ENCODE peak calls at places on chromosomes 11 and 22, in six cellular contexts. One of them, this sample, is unnamed.

GRCh38 chr11:33620423-33621120 is 80.1 kb downstream of the C11orf91 start:
- DNase-seq in T-cell: no peak
- DNase-seq in HL-60: no peak
- DNase-seq in lower lobe of right lung: no peak
- DNase-seq in GM12865: no peak
- DNase-seq in cardiac muscle cell: no peak
- DNase-seq in this sample: no peak

GRCh38 chr11:18036456-18036855 is 9.6 kb downstream of the TPH1 start:
- DNase-seq in cardiac muscle cell: no peak
- DNase-seq in GM12865: no peak
- DNase-seq in lower lobe of right lung: no peak
- DNase-seq in T-cell: no peak
- DNase-seq in HL-60: no peak
- DNase-seq in this sample: no peak

GRCh38 chr22:29275819-29276565 is 7.9 kb downstream of the EWSR1 start:
- DNase-seq in cardiac muscle cell: no peak
- DNase-seq in HL-60: no peak
- DNase-seq in lower lobe of right lung: no peak
- DNase-seq in T-cell: no peak
- DNase-seq in GM12865: no peak
- DNase-seq in this sample: no peak

GRCh38 chr22:50399751-50400331 is 56.7 kb downstream of the PPP6R2 start:
- DNase-seq in T-cell: peak; percentile 36
- DNase-seq in HL-60: peak; percentile 31
- DNase-seq in GM12865: peak; percentile 16
- DNase-seq in cardiac muscle cell: peak; percentile 53
- DNase-seq in lower lobe of right lung: peak; percentile 63
- DNase-seq in this sample: no peak

GRCh38 chr22:44543362-44543761 is 45.3 kb upstream of the RTL6 start:
- DNase-seq in cardiac muscle cell: no peak
- DNase-seq in T-cell: no peak
- DNase-seq in lower lobe of right lung: no peak
- DNase-seq in HL-60: no peak
- DNase-seq in GM12865: peak; percentile 45
- DNase-seq in this sample: no peak

GRCh38 chr11:10091314-10092045 is 202.5 kb downstream of the SBF2 start:
- DNase-seq in cardiac muscle cell: no peak
- DNase-seq in GM12865: no peak
- DNase-seq in lower lobe of right lung: no peak
- DNase-seq in HL-60: no peak
- DNase-seq in T-cell: no peak
- DNase-seq in this sample: no peak

GRCh38 chr11:65440831-65441499 is 18.4 kb downstream of the NEAT1 start:
- DNase-seq in T-cell: no peak
- DNase-seq in HL-60: peak; percentile 46
- DNase-seq in cardiac muscle cell: no peak
- DNase-seq in lower lobe of right lung: no peak
- DNase-seq in GM12865: peak; percentile 95
- DNase-seq in this sample: no peak

GRCh38 chr11:10657308-10658271 is 36.0 kb downstream of the IRAG1 start:
- DNase-seq in lower lobe of right lung: no peak
- DNase-seq in cardiac muscle cell: no peak
- DNase-seq in HL-60: no peak
- DNase-seq in GM12865: peak; percentile 72
- DNase-seq in T-cell: no peak
- DNase-seq in this sample: no peak

GRCh38 chr11:71447791-71448256 is 369 bp downstream of the DHCR7 start:
- DNase-seq in GM12865: peak; percentile 22
- DNase-seq in lower lobe of right lung: no peak
- DNase-seq in cardiac muscle cell: peak; percentile 54
- DNase-seq in HL-60: no peak
- DNase-seq in T-cell: peak; percentile 39
- DNase-seq in this sample: no peak

GRCh38 chr22:30561402-30562154 is 12.9 kb downstream of the GAL3ST1 start:
- DNase-seq in T-cell: no peak
- DNase-seq in lower lobe of right lung: no peak
- DNase-seq in HL-60: no peak
- DNase-seq in GM12865: no peak
- DNase-seq in cardiac muscle cell: no peak
- DNase-seq in this sample: no peak

GRCh38 chr11:85829172-85829571 is 18.2 kb upstream of the SYTL2 start:
- DNase-seq in HL-60: no peak
- DNase-seq in lower lobe of right lung: no peak
- DNase-seq in GM12865: no peak
- DNase-seq in cardiac muscle cell: no peak
- DNase-seq in T-cell: no peak
- DNase-seq in this sample: no peak

GRCh38 chr22:19869497-19870152 is 15.0 kb upstream of the GNB1L start:
- DNase-seq in GM12865: no peak
- DNase-seq in cardiac muscle cell: no peak
- DNase-seq in T-cell: no peak
- DNase-seq in lower lobe of right lung: peak; percentile 31
- DNase-seq in HL-60: no peak
- DNase-seq in this sample: no peak

GRCh38 chr22:35631597-35631996 is 14.5 kb upstream of the MB start:
- DNase-seq in GM12865: peak; percentile 69
- DNase-seq in HL-60: no peak
- DNase-seq in lower lobe of right lung: peak; percentile 64
- DNase-seq in cardiac muscle cell: peak; percentile 60
- DNase-seq in T-cell: no peak
- DNase-seq in this sample: no peak

GRCh38 chr11:134100171-134100570 is 31.3 kb downstream of the JAM3 start:
- DNase-seq in lower lobe of right lung: no peak
- DNase-seq in HL-60: no peak
- DNase-seq in T-cell: no peak
- DNase-seq in GM12865: no peak
- DNase-seq in cardiac muscle cell: no peak
- DNase-seq in this sample: no peak

GRCh38 chr11:34002420-34002819 is 49.1 kb upstream of the CAPRIN1 start:
- DNase-seq in lower lobe of right lung: no peak
- DNase-seq in T-cell: no peak
- DNase-seq in GM12865: no peak
- DNase-seq in cardiac muscle cell: no peak
- DNase-seq in HL-60: no peak
- DNase-seq in this sample: no peak

GRCh38 chr11:74024630-74025029 is 15.7 kb upstream of the UCP3 start:
- DNase-seq in lower lobe of right lung: peak; percentile 64
- DNase-seq in GM12865: no peak
- DNase-seq in cardiac muscle cell: no peak
- DNase-seq in T-cell: no peak
- DNase-seq in HL-60: no peak
- DNase-seq in this sample: no peak

GRCh38 chr11:33949201-33949913 is 57.5 kb upstream of the LMO2 start:
- DNase-seq in cardiac muscle cell: no peak
- DNase-seq in lower lobe of right lung: no peak
- DNase-seq in T-cell: no peak
- DNase-seq in HL-60: no peak
- DNase-seq in GM12865: peak; percentile 10
- DNase-seq in this sample: no peak

GRCh38 chr22:35361001-35361551 is 19.8 kb upstream of the HMOX1 start:
- DNase-seq in GM12865: no peak
- DNase-seq in cardiac muscle cell: no peak
- DNase-seq in HL-60: no peak
- DNase-seq in lower lobe of right lung: no peak
- DNase-seq in T-cell: no peak
- DNase-seq in this sample: no peak

GRCh38 chr11:19076744-19077589 is 16.4 kb upstream of the MRGPRX2 start:
- DNase-seq in HL-60: no peak
- DNase-seq in GM12865: peak; percentile 48
- DNase-seq in cardiac muscle cell: peak; percentile 62
- DNase-seq in lower lobe of right lung: peak; percentile 62
- DNase-seq in T-cell: peak; percentile 55
- DNase-seq in this sample: peak; percentile 10

GRCh38 chr11:20873054-20873453 is 203.7 kb downstream of the NELL1 start:
- DNase-seq in lower lobe of right lung: no peak
- DNase-seq in T-cell: no peak
- DNase-seq in GM12865: peak; percentile 49
- DNase-seq in cardiac muscle cell: peak; percentile 64
- DNase-seq in HL-60: no peak
- DNase-seq in this sample: no peak

GRCh38 chr11:86865436-86865835 is 65.1 kb downstream of the PRSS23 start:
- DNase-seq in HL-60: no peak
- DNase-seq in cardiac muscle cell: no peak
- DNase-seq in lower lobe of right lung: no peak
- DNase-seq in T-cell: no peak
- DNase-seq in GM12865: no peak
- DNase-seq in this sample: no peak

GRCh38 chr11:12791245-12791644 is 117.0 kb downstream of the TEAD1 start:
- DNase-seq in lower lobe of right lung: no peak
- DNase-seq in cardiac muscle cell: no peak
- DNase-seq in HL-60: no peak
- DNase-seq in T-cell: no peak
- DNase-seq in GM12865: no peak
- DNase-seq in this sample: no peak

GRCh38 chr22:32950366-32950765 is 107.8 kb downstream of the SYN3 start:
- DNase-seq in lower lobe of right lung: no peak
- DNase-seq in GM12865: no peak
- DNase-seq in T-cell: no peak
- DNase-seq in cardiac muscle cell: no peak
- DNase-seq in HL-60: no peak
- DNase-seq in this sample: no peak

GRCh38 chr11:5596611-5597201 is at the start of gene TRIM6:
- DNase-seq in T-cell: no peak
- DNase-seq in lower lobe of right lung: peak; percentile 75
- DNase-seq in GM12865: peak; percentile 56
- DNase-seq in HL-60: peak; percentile 28
- DNase-seq in cardiac muscle cell: peak; percentile 60
- DNase-seq in this sample: no peak

GRCh38 chr11:102416974-102417373 is 35.6 kb downstream of the TMEM123 start:
- DNase-seq in HL-60: no peak
- DNase-seq in lower lobe of right lung: no peak
- DNase-seq in cardiac muscle cell: no peak
- DNase-seq in GM12865: peak; percentile 54
- DNase-seq in T-cell: no peak
- DNase-seq in this sample: no peak

GRCh38 chr11:326842-327580 is 6.4 kb upstream of the IFITM3 start:
- DNase-seq in cardiac muscle cell: no peak
- DNase-seq in lower lobe of right lung: peak; percentile 88
- DNase-seq in HL-60: peak; percentile 50
- DNase-seq in GM12865: peak; percentile 94
- DNase-seq in T-cell: peak; percentile 63
- DNase-seq in this sample: no peak

GRCh38 chr22:31926969-31927368 is 17.4 kb upstream of the YWHAH start:
- DNase-seq in T-cell: no peak
- DNase-seq in lower lobe of right lung: no peak
- DNase-seq in GM12865: peak; percentile 27
- DNase-seq in cardiac muscle cell: no peak
- DNase-seq in HL-60: no peak
- DNase-seq in this sample: no peak

GRCh38 chr11:6389921-6390717 is at the start of gene SMPD1:
- DNase-seq in GM12865: peak; percentile 95
- DNase-seq in HL-60: peak; percentile 82
- DNase-seq in lower lobe of right lung: peak; percentile 97
- DNase-seq in cardiac muscle cell: peak; percentile 93
- DNase-seq in T-cell: peak; percentile 93
- DNase-seq in this sample: peak; percentile 89

GRCh38 chr11:88293931-88294330 is 43.6 kb downstream of the CTSC start:
- DNase-seq in GM12865: peak; percentile 29
- DNase-seq in lower lobe of right lung: no peak
- DNase-seq in cardiac muscle cell: no peak
- DNase-seq in T-cell: no peak
- DNase-seq in HL-60: no peak
- DNase-seq in this sample: no peak

GRCh38 chr11:22674470-22675426 is 8.3 kb downstream of the GAS2 start:
- DNase-seq in GM12865: no peak
- DNase-seq in T-cell: no peak
- DNase-seq in cardiac muscle cell: no peak
- DNase-seq in lower lobe of right lung: no peak
- DNase-seq in HL-60: no peak
- DNase-seq in this sample: no peak

This sample was measured in activated CD4-positive, CD25-positive, alpha-beta regulatory T cell.